ENCODE peak calls at places on chromosome 13, in four cellular contexts. N is activated CD4-positive, alpha-beta T cell treated with anti-CD3 and anti-CD28 coated beads for 24 hours; U is lower lobe of right lung; G is tibial nerve. C is an unnamed sample.

GRCh38 chr13:24624801-24625231 is 55.4 kb upstream of the ATP12A start:
- DNase-seq in U (no peak), N (no peak), G (no peak), C (no peak)

GRCh38 chr13:22201395-22201794 is 530.5 kb downstream of the FGF9 start:
- DNase-seq in G (no peak), U (no peak), N (no peak), C (no peak)

GRCh38 chr13:110024646-110024980 is 238.2 kb upstream of the IRS2 start:
- DNase-seq in N (no peak), U (no peak), G (no peak), C (no peak)

GRCh38 chr13:48585456-48585840 is 52.6 kb upstream of the RCBTB2 start:
- DNase-seq in U (no peak), G (no peak), N (no peak), C (no peak)

GRCh38 chr13:44759723-44760360 is 183.7 kb upstream of the TSC22D1 start:
- DNase-seq in G (no peak), U (peak), N (no peak), C (no peak)

GRCh38 chr13:35700661-35701060 is 224.2 kb upstream of the MAB21L1 start:
- DNase-seq in U (no peak), N (no peak), G (no peak), C (no peak)

GRCh38 chr13:66014757-66015156 is 1215.4 kb downstream of the PCDH9 start:
- DNase-seq in U (no peak), G (no peak), N (no peak), C (no peak)

GRCh38 chr13:107348931-107349330 is 781.0 kb upstream of the ARGLU1 start:
- DNase-seq in U (no peak), N (no peak), G (no peak), C (no peak)

GRCh38 chr13:20426766-20427448 is 98.8 kb downstream of the CRYL1 start:
- DNase-seq in G (no peak), U (no peak), N (no peak), C (no peak)

GRCh38 chr13:30479590-30480219 is 14.0 kb upstream of the HMGB1 start:
- DNase-seq in N (no peak), U (no peak), G (no peak), C (no peak)

GRCh38 chr13:29908411-29908810 is 58.0 kb upstream of the UBL3 start:
- DNase-seq in N (no peak), U (no peak), G (peak), C (no peak)

GRCh38 chr13:67318398-67318797 is 88.3 kb upstream of the PCDH9 start:
- DNase-seq in U (no peak), G (no peak), N (no peak), C (no peak)

GRCh38 chr13:94706854-94707399 is 5.4 kb downstream of the SOX21 start:
- DNase-seq in N (no peak), U (no peak), G (no peak), C (no peak)

GRCh38 chr13:42218576-42218975 is 53.4 kb upstream of the AKAP11 start:
- DNase-seq in U (no peak), G (no peak), N (no peak), C (no peak)

GRCh38 chr13:19681517-19681916 is 48.1 kb downstream of the MPHOSPH8 start:
- DNase-seq in G (no peak), U (no peak), N (no peak), C (no peak)

GRCh38 chr13:44244288-44244687 is 129.3 kb upstream of the SERP2 start:
- DNase-seq in G (no peak), N (no peak), U (no peak), C (no peak)

GRCh38 chr13:78600317-78600899 is 2.9 kb downstream of the POU4F1 start:
- DNase-seq in G (no peak), N (no peak), U (no peak), C (no peak)

GRCh38 chr13:113514844-113515243 is 24.3 kb upstream of the DCUN1D2 start:
- DNase-seq in G (no peak), N (no peak), U (no peak), C (no peak)

GRCh38 chr13:99821741-99822140 is 149.8 kb downstream of the ZIC5 start:
- DNase-seq in G (no peak), N (no peak), U (no peak), C (no peak)

GRCh38 chr13:42041017-42041683 is 7.3 kb upstream of the DGKH start:
- DNase-seq in G (no peak), U (peak), N (no peak), C (no peak)

GRCh38 chr13:77029436-77029835 is 2.5 kb upstream of the FBXL3 start:
- DNase-seq in G (no peak), N (no peak), U (no peak), C (no peak)

GRCh38 chr13:101654916-101655315 is 202.4 kb downstream of the ITGBL1 start:
- DNase-seq in N (no peak), G (no peak), U (no peak), C (no peak)

GRCh38 chr13:45784755-45785675 is 66.5 kb downstream of the SIAH3 start:
- DNase-seq in U (no peak), N (no peak), G (no peak), C (no peak)

GRCh38 chr13:106599875-106600797 is 32.2 kb upstream of the ARGLU1 start:
- DNase-seq in U (no peak), N (no peak), G (no peak), C (no peak)

GRCh38 chr13:31437975-31438374 is 238.2 kb downstream of the B3GLCT start:
- DNase-seq in N (no peak), U (no peak), G (no peak), C (no peak)

GRCh38 chr13:112849500-112849899 is 119.5 kb upstream of the MCF2L start:
- DNase-seq in G (no peak), N (no peak), U (no peak), C (no peak)

GRCh38 chr13:73835138-73835721 is 299.0 kb downstream of the KLF12 start:
- DNase-seq in N (no peak), U (no peak), G (no peak), C (no peak)

GRCh38 chr13:20561731-20562130 is 5.2 kb upstream of the IFT88 start:
- DNase-seq in U (no peak), G (no peak), N (no peak), C (no peak)

GRCh38 chr13:75993823-75994222 is 357.7 kb downstream of the LMO7 start:
- DNase-seq in N (no peak), G (no peak), U (no peak), C (no peak)

GRCh38 chr13:77637583-77637982 is 59.9 kb upstream of the SLAIN1 start:
- DNase-seq in U (no peak), G (no peak), N (no peak), C (no peak)

GRCh38 chr13:111341886-111342285 is 21.4 kb downstream of the TEX29 start:
- DNase-seq in U (no peak), G (no peak), N (no peak), C (no peak)

GRCh38 chr13:33410619-33411018 is 125.1 kb upstream of the STARD13 start:
- DNase-seq in N (no peak), U (no peak), G (no peak), C (no peak)

C was measured in thoracic aorta.